ENCODE peak calls at places on chromosomes 6 and 20, in four cellular contexts. O is K562, G is PC-3, R is BJ. P is an unnamed sample.

GRCh38 chr6:73694711-73695411 is 1.1 kb upstream of the CD109 start:
- DNase-seq in O (no peak), G (peak), R (no peak), P (no peak)

GRCh38 chr20:45823949-45824835 is 2.9 kb downstream of the TNNC2 start:
- DNase-seq in O (no peak), G (peak), R (no peak), P (no peak)

GRCh38 chr6:138509371-138509770 is 10.1 kb upstream of the NHSL1 start:
- DNase-seq in O (peak), G (peak), R (no peak), P (no peak)

GRCh38 chr20:53943522-53944291 is 126.7 kb downstream of the BCAS1 start:
- DNase-seq in O (peak), G (peak), R (no peak), P (no peak)

GRCh38 chr6:145044606-145045275 is 690.6 kb downstream of the EPM2A start:
- DNase-seq in O (no peak), G (peak), R (peak), P (peak)

GRCh38 chr20:31801511-31801910 is 17.6 kb upstream of the MYLK2 start:
- DNase-seq in O (peak), G (no peak), R (no peak), P (no peak)

GRCh38 chr20:58064411-58065010 is 163.9 kb downstream of the ANKRD60 start:
- DNase-seq in O (no peak), G (no peak), R (no peak), P (no peak)

GRCh38 chr6:166419268-166419667 is 36.5 kb upstream of the MPC1 start:
- DNase-seq in O (no peak), G (peak), R (no peak), P (peak)

GRCh38 chr6:100176321-100176950 is 182.4 kb upstream of the MCHR2 start:
- DNase-seq in O (peak), G (peak), R (peak), P (peak)

GRCh38 chr20:44576297-44576696 is 6.1 kb upstream of the PKIG start:
- DNase-seq in O (peak), G (peak), R (no peak), P (peak)

GRCh38 chr20:58891076-58891685 is 38.7 kb downstream of the GNAS start:
- DNase-seq in O (peak), G (peak), R (no peak), P (no peak)

GRCh38 chr6:33702345-33702977 is 9.0 kb downstream of the UQCC2 start:
- DNase-seq in O (peak), G (peak), R (no peak), P (no peak)

GRCh38 chr20:3998998-3999397 is 16.4 kb downstream of the RNF24 start:
- DNase-seq in O (no peak), G (no peak), R (no peak), P (no peak)

GRCh38 chr20:1020614-1021013 is 18.5 kb upstream of the RSPO4 start:
- DNase-seq in O (no peak), G (no peak), R (no peak), P (no peak)

GRCh38 chr6:17281497-17282481 is 628 bp downstream of the RBM24 start:
- DNase-seq in O (no peak), G (no peak), R (no peak), P (no peak)

GRCh38 chr6:138263963-138264362 is 45.7 kb upstream of the PBOV1 start:
- DNase-seq in O (no peak), G (no peak), R (no peak), P (no peak)

GRCh38 chr6:127120109-127120786 is 1.8 kb downstream of the RSPO3 start:
- DNase-seq in O (no peak), G (no peak), R (no peak), P (no peak)

GRCh38 chr6:105136433-105137350 is 43.1 kb downstream of the POPDC3 start:
- DNase-seq in O (peak), G (no peak), R (no peak), P (no peak)

GRCh38 chr6:12969933-12970332 is 253.4 kb downstream of the PHACTR1 start:
- DNase-seq in O (no peak), G (no peak), R (peak), P (peak)

GRCh38 chr6:96907498-96907897 is 9.8 kb upstream of the NDUFAF4 start:
- DNase-seq in O (no peak), G (no peak), R (no peak), P (no peak)

GRCh38 chr6:32968770-32969684 is 633 bp downstream of the BRD2 start:
- DNase-seq in O (peak), G (peak), R (no peak), P (peak)

GRCh38 chr6:42820509-42821340 is 38.9 kb downstream of the BICRAL start:
- DNase-seq in O (no peak), G (no peak), R (no peak), P (no peak)

GRCh38 chr20:63568170-63568981 is 5.7 kb downstream of the HELZ2 start:
- DNase-seq in O (no peak), G (no peak), R (no peak), P (no peak)

GRCh38 chr6:44064089-44064947 is 62.9 kb downstream of the MRPL14 start:
- DNase-seq in O (peak), G (peak), R (peak), P (peak)

GRCh38 chr6:53317861-53318260 is 30.9 kb downstream of the ELOVL5 start:
- DNase-seq in O (no peak), G (no peak), R (no peak), P (no peak)

GRCh38 chr6:113842165-113842564 is 15.0 kb upstream of the MARCKS start:
- DNase-seq in O (no peak), G (no peak), R (no peak), P (no peak)

GRCh38 chr20:48284837-48285236 is 499.6 kb upstream of the SULF2 start:
- DNase-seq in O (no peak), G (no peak), R (no peak), P (no peak)

GRCh38 chr6:168372871-168373270 is 53.3 kb upstream of the DACT2 start:
- DNase-seq in O (no peak), G (no peak), R (no peak), P (no peak)

GRCh38 chr6:144278659-144279314 is 6.3 kb upstream of the UTRN start:
- DNase-seq in O (no peak), G (peak), R (no peak), P (no peak)

GRCh38 chr6:96520039-96520850 is 1.4 kb upstream of the UFL1 start:
- DNase-seq in O (peak), G (peak), R (no peak), P (no peak)

GRCh38 chr6:3850451-3851203 is 1.5 kb downstream of the FAM50B start:
- DNase-seq in O (no peak), G (no peak), R (no peak), P (no peak)

GRCh38 chr6:3849681-3850450 is 693 bp downstream of the FAM50B start:
- DNase-seq in O (no peak), G (no peak), R (no peak), P (no peak)

GRCh38 chr6:3847521-3847920 is 1.7 kb upstream of the FAM50B start:
- DNase-seq in O (no peak), G (no peak), R (no peak), P (no peak)

GRCh38 chr6:3848380-3848779 is 793 bp upstream of the FAM50B start:
- DNase-seq in O (no peak), G (no peak), R (no peak), P (no peak)

DNA sequence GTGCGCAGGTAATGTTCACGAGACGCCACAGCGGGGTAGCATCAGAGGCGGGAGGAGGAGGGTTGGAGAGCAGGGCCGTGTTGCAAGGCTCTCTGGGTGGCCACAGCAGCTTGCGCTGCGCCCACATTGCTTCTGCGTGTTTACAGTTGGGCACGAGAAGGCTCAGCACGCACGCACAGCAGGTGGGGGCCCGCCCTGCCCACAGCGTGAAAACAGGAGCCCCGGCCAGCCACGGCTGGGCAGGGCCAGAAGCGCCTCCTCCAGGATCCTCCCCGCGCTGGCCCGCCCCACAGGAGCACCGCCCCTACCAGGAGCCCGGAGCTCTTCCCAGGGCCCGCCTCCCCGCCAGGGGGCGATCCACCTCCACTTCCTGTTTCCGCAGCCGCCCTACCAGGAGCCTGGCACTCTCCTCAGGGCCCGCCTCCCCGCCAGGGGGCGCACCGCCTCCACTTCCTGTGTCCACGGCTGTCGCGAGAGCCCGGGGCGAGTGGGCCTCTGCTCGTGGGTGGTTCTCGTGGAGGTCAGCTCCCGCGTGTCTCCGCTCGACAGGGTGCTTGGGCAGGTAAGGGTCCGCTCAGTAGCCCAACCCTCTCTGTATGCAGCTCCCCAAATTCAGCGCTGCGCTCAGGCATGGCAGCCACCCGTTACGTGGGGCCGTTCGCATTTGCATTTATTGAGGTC is at the start of gene FAM50B:
- DNase-seq in O (peak), G (peak), R (peak), P (no peak)
- H3K4me3 ChIP-seq in O (no peak), G (peak), R (peak), P (peak)

GRCh38 chr6:85126448-85127178 is 323.3 kb upstream of the NT5E start:
- DNase-seq in O (peak), G (peak), R (no peak), P (peak)
- TF ChIP-seq CTCF in O (peak), G (peak), R (peak), P (peak)

DNA sequence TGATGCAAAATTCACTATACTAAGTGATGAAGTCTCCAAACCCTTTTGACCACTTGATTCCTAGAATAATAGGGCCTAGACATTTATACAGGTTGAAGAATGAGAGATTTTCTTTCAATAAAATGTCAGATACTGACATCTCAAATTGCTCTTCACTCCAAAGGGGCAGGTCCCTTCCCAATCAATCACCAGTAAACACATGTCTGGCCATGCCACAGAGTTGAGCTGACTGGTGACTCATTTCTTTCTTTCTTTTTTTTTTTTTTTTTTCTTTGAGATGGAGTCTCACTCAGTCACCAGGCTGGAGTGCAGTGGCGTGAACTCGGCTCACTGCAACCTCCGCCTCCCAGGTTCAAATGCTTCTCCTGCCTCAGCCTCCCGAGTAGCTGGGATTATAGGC is 388.6 kb upstream of the BTBD3 start:
- DNase-seq in O (no peak), G (no peak), R (no peak), P (no peak)
- H3K4me3 ChIP-seq in O (no peak), G (no peak), R (no peak), P (no peak)

GRCh38 chr6:115766745-115767462 is 293.8 kb downstream of the FRK start:
- DNase-seq in O (no peak), G (no peak), R (no peak), P (no peak)
- TF ChIP-seq CTCF in O (no peak), G (no peak), R (no peak), P (no peak)

DNA sequence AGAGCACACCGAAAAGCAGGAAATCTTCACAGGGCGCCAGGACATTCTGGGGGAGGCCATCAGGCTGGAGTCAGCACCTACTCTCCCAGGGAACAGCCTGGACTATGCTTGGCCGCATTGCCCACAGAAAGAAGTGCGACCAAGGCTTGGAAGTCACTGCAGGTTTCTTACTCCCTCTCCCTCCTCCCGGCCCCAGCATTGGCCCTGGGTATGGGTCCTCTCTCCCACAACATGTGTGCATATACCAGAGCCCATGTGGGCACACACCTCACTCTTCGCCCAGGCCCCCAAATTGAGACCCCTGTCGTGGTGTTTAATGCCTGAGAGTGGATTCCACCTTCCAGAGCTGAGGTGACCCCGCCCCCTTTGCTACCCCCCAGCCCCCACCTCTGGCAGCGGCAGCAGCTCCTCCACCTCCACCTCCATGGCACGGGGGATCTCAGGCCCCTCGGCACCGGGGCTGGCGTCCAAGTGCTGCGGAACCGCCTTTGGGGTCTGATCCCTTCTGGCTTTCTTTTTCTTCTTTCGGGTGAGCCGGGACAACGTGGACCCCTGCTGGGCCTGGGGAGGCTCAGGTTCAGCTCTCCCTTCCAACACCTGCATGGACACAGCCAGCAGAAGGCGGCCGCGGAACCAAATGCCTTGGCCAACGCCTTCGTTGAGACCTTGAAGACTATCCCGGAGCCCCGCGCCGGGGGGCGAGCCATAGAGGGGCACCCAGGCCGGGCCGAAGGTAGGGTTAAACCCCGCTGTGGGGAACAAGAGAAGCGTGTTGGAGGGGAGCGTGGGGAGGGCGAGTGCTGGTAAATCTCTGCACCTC is 15.2 kb upstream of the SPAG4 start:
- DNase-seq in O (no peak), G (no peak), R (no peak), P (no peak)
- H3K4me3 ChIP-seq in O (no peak), G (no peak), R (no peak), P (peak)

DNA sequence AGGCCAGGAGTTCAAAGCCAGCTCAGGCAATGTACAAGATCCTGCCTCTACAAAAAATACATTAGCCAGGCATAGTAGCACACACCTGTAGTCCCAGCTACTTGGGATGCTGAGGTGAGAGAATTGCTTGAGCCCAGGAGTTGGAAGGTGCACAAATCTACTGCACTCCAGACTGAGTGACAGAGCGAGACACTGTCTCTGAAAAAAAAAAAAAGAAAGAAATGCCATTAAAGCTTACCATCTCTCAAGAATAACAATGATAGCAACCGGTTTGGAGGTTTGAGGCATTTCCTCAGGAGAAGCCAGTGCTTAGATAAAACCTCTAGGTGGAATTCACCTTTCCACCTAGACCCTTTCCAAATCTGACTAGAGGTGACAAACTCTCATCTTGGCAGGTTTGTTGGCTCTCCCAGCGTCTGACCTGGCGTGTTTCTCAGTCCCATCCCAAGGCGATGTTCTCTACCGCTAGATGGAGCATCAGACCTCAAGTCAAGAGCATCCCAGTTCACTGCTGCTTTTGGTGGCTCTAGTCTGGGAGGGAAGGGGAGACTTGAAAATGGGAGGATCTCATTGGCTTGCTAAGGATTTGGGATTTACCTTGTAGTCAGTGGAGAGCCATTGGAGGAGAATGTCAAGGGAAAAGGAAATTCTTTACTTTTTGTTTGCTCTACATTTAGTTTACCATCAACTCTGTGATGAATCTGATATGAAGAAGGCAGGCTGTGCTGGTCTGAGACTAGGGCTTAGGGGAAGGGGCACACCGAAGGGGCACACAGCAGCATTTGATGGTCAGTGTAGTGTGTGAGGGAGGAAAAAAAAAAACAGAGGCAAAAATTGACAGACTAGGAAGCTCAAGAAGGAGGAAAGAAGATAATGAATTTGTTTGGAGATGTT is 67.9 kb downstream of the NCOA7 start:
- DNase-seq in O (peak), G (peak), R (no peak), P (peak)
- TF ChIP-seq CTCF in O (peak), G (peak), R (peak), P (peak)